ENCODE peak calls at places on chromosomes 7 and 10, in six cellular contexts. M, D, G, R, W and C are unnamed samples.

GRCh38 chr10:63671317-63671937 is 150.2 kb downstream of the REEP3 start:
- DNase-seq in M (no peak), D (peak; percentile 84), G (no peak), R (peak; percentile 86), W (peak; percentile 90), C (no peak)

GRCh38 chr10:129101232-129101980 is 365.6 kb upstream of the MGMT start:
- DNase-seq in M (no peak), D (no peak), G (no peak), R (no peak), W (no peak), C (no peak)

GRCh38 chr10:34295142-34295548 is 520.0 kb downstream of the PARD3 start:
- DNase-seq in M (no peak), D (no peak), G (peak; percentile 24), R (no peak), W (peak; percentile 70), C (no peak)

GRCh38 chr10:132463333-132464255 is 66.6 kb downstream of the PWWP2B start:
- DNase-seq in M (no peak), D (no peak), G (no peak), R (no peak), W (peak; percentile 25), C (no peak)

GRCh38 chr10:49360271-49361177 is 35.4 kb downstream of the DRGX start:
- DNase-seq in M (no peak), D (no peak), G (no peak), R (no peak), W (no peak), C (no peak)

GRCh38 chr7:9718071-9718470 is 1255.6 kb upstream of the PHF14 start:
- DNase-seq in M (peak; percentile 5), D (no peak), G (no peak), R (no peak), W (no peak), C (no peak)

GRCh38 chr10:97020452-97021400 is 165.0 kb downstream of the SLIT1 start:
- DNase-seq in M (no peak), D (no peak), G (peak; percentile 79), R (no peak), W (peak; percentile 11), C (no peak)

GRCh38 chr7:47778153-47778661 is 170.1 kb downstream of the PKD1L1 start:
- DNase-seq in M (peak; percentile 87), D (peak; percentile 42), G (no peak), R (no peak), W (no peak), C (no peak)

GRCh38 chr7:84058311-84059076 is 136.1 kb downstream of the SEMA3A start:
- DNase-seq in M (peak; percentile 94), D (no peak), G (no peak), R (no peak), W (no peak), C (no peak)

GRCh38 chr10:78656397-78656796 is 412.4 kb upstream of the ZMIZ1 start:
- DNase-seq in M (no peak), D (no peak), G (no peak), R (no peak), W (no peak), C (no peak)

GRCh38 chr10:64468219-64468618 is 947.0 kb downstream of the REEP3 start:
- DNase-seq in M (no peak), D (no peak), G (no peak), R (no peak), W (no peak), C (no peak)

GRCh38 chr10:77970869-77971803 is 44.6 kb upstream of the DLG5 start:
- DNase-seq in M (peak; percentile 28), D (peak; percentile 98), G (peak; percentile 74), R (peak; percentile 95), W (peak; percentile 93), C (no peak)

GRCh38 chr7:1883031-1883761 is 213.1 kb downstream of the ELFN1 start:
- DNase-seq in M (peak; percentile 84), D (peak; percentile 39), G (no peak), R (peak; percentile 20), W (peak; percentile 90), C (no peak)

GRCh38 chr7:66452165-66452564 is 176.5 kb upstream of the KCTD7 start:
- DNase-seq in M (no peak), D (no peak), G (no peak), R (no peak), W (peak; percentile 74), C (no peak)

GRCh38 chr7:137302075-137302474 is 41.5 kb downstream of the PTN start:
- DNase-seq in M (no peak), D (no peak), G (no peak), R (no peak), W (no peak), C (no peak)

GRCh38 chr7:54888067-54888735 is 129.2 kb upstream of the SEC61G start:
- DNase-seq in M (no peak), D (no peak), G (no peak), R (no peak), W (no peak), C (no peak)

GRCh38 chr10:102970497-102970896 is 52.4 kb downstream of the CNNM2 start:
- DNase-seq in M (no peak), D (no peak), G (no peak), R (no peak), W (peak; percentile 32), C (no peak)

GRCh38 chr10:132076578-132077081 is 10.9 kb downstream of the JAKMIP3 start:
- DNase-seq in M (no peak), D (no peak), G (no peak), R (no peak), W (no peak), C (no peak)

GRCh38 chr10:85008493-85009181 is 680.2 kb downstream of the CCSER2 start:
- DNase-seq in M (no peak), D (no peak), G (peak; percentile 83), R (no peak), W (no peak), C (no peak)

GRCh38 chr10:89296227-89296648 is 5.6 kb upstream of the IFIT2 start:
- DNase-seq in M (peak; percentile 26), D (no peak), G (peak; percentile 22), R (peak; percentile 55), W (peak; percentile 92), C (no peak)

GRCh38 chr7:147245274-147245673 is 1128.7 kb downstream of the CNTNAP2 start:
- DNase-seq in M (peak; percentile 1), D (no peak), G (peak; percentile 54), R (no peak), W (peak; percentile 33), C (no peak)

GRCh38 chr7:139192014-139192706 is 38.9 kb upstream of the UBN2 start:
- DNase-seq in M (peak; percentile 53), D (no peak), G (no peak), R (no peak), W (no peak), C (no peak)

GRCh38 chr7:137930616-137931015 is 71.3 kb downstream of the CREB3L2 start:
- DNase-seq in M (peak; percentile 93), D (no peak), G (no peak), R (no peak), W (peak; percentile 80), C (no peak)

GRCh38 chr10:12622016-12622415 is 272.7 kb downstream of the CAMK1D start:
- DNase-seq in M (no peak), D (no peak), G (no peak), R (no peak), W (no peak), C (no peak)

GRCh38 chr7:129771201-129771927 is 159.8 kb downstream of the NRF1 start:
- DNase-seq in M (no peak), D (no peak), G (no peak), R (no peak), W (no peak), C (no peak)

GRCh38 chr7:55021053-55021452 is 2.2 kb downstream of the EGFR start:
- DNase-seq in M (no peak), D (no peak), G (no peak), R (no peak), W (no peak), C (no peak)

GRCh38 chr10:123154943-123155505 is 822 bp downstream of the BUB3 start:
- DNase-seq in M (peak; percentile 62), D (peak; percentile 16), G (peak; percentile 26), R (no peak), W (peak; percentile 48), C (no peak)

GRCh38 chr7:26279405-26279804 is 12.3 kb upstream of the SNX10 start:
- DNase-seq in M (no peak), D (no peak), G (no peak), R (no peak), W (peak; percentile 20), C (no peak)
- TF ChIP-seq CTCF in M (no peak), D (no peak), G (no peak), R (no peak), W (no peak), C (no peak)

GRCh38 chr7:132309102-132309805 is 267.0 kb downstream of the PLXNA4 start:
- DNase-seq in M (no peak), D (no peak), G (no peak), R (no peak), W (no peak), C (no peak)

GRCh38 chr7:132311747-132312146 is 264.5 kb downstream of the PLXNA4 start:
- DNase-seq in M (no peak), D (no peak), G (no peak), R (no peak), W (no peak), C (no peak)

GRCh38 chr7:132312531-132313070 is 263.7 kb downstream of the PLXNA4 start:
- DNase-seq in M (no peak), D (no peak), G (no peak), R (no peak), W (no peak), C (no peak)

DNA sequence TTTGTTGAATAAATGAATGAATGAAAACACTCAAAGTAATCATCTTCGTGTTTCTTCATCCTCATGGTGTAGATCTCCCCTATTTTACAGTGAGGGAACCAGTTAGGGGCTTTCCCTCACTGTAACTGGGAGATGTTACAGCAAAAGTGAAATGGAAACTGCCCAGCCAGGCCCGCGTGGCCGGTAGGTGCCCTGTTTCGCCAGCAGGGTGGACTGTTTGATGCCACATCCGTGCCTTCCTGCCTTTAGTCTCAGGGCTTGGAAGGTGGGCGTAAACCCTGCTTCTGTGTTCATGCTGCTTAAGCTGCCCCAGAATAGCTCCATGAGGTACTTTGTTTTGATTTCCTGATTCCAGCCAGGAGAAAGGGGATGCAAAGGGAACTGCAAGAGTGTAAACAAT is 268.8 kb downstream of the PLXNA4 start:
- DNase-seq in M (no peak), D (no peak), G (no peak), R (no peak), W (no peak), C (no peak)
- TF ChIP-seq CTCF in M (no peak), D (no peak), G (no peak), R (no peak), W (no peak), C (no peak)

DNA sequence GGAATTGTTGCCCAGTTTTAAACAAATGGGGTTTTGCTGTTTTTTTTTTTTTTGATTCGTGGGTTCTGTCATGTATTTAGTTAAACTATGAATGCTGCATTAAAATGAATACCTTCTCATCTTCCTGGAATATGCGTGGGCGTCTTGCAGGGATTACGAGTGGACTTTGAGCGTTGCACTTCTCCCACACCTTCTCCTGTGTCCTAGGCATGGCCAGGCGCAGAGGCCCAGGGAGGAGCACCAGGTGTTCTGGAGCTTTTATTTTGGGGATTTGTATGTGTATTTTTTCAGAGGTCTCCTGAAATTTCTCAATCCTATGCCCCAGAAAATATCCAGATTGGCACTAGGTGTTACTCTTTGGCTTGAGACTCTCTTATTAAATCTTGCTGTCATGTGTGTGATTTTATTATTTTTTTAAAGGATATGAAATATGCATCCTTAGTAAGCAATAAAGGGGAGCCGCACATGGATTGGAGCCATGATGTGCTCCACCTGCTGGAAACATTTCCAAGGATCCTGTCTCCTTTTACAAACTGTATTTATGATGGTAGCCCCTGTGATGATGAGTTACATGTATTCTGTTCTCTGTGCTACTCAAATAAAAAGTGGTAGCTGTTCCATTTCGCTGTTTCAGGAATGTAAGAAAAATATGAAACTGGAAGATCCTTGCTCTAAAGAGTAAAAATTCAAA is 482.2 kb upstream of the KLF6 start:
- DNase-seq in M (no peak), D (no peak), G (no peak), R (no peak), W (no peak), C (no peak)
- TF ChIP-seq CTCF in M (peak; percentile 65), D (peak; percentile 15), G (peak; percentile 23), R (no peak), W (peak; percentile 19), C (no peak)

GRCh38 chr7:125670926-125671572 is 741.4 kb upstream of the POT1 start:
- DNase-seq in M (peak; percentile 17), D (no peak), G (no peak), R (no peak), W (no peak), C (no peak)
- TF ChIP-seq CTCF in M (peak; percentile 65), D (no peak), G (peak; percentile 50), R (no peak), W (peak; percentile 11), C (peak; percentile 72)